ENCODE peak calls at places on chromosomes 2 and 18, in nine cellular contexts. One of them, this sample, is unnamed.

GRCh38 chr18:56702946-56703345 is 51.8 kb downstream of the WDR7 start:
- DNase-seq in HCT116: peak; percentile 58
- DNase-seq in WTC11: no peak
- DNase-seq in A549: peak; percentile 49
- DNase-seq in K562: peak; percentile 12
- DNase-seq in HepG2: peak; percentile 24
- DNase-seq in SK-N-SH: peak; percentile 54
- DNase-seq in endothelial cell of umbilical vein: peak; percentile 59
- DNase-seq in NB4: peak; percentile 44
- DNase-seq in this sample: no peak

GRCh38 chr2:84459944-84460429 is 907 bp upstream of the SUCLG1 start:
- DNase-seq in HCT116: no peak
- DNase-seq in WTC11: no peak
- DNase-seq in A549: no peak
- DNase-seq in K562: no peak
- DNase-seq in HepG2: no peak
- DNase-seq in SK-N-SH: no peak
- DNase-seq in endothelial cell of umbilical vein: no peak
- DNase-seq in NB4: peak; percentile 50
- DNase-seq in this sample: no peak

GRCh38 chr2:230674930-230675672 is 37.5 kb upstream of the CAB39 start:
- DNase-seq in HCT116: no peak
- DNase-seq in WTC11: no peak
- DNase-seq in A549: no peak
- DNase-seq in K562: no peak
- DNase-seq in HepG2: no peak
- DNase-seq in SK-N-SH: no peak
- DNase-seq in endothelial cell of umbilical vein: no peak
- DNase-seq in NB4: no peak
- DNase-seq in this sample: no peak

GRCh38 chr2:86807462-86808275 is 17.0 kb upstream of the CD8A start:
- DNase-seq in HCT116: peak; percentile 75
- DNase-seq in WTC11: peak; percentile 66
- DNase-seq in A549: peak; percentile 90
- DNase-seq in K562: no peak
- DNase-seq in HepG2: peak; percentile 56
- DNase-seq in SK-N-SH: peak; percentile 92
- DNase-seq in endothelial cell of umbilical vein: peak; percentile 29
- DNase-seq in NB4: peak; percentile 51
- DNase-seq in this sample: no peak

GRCh38 chr2:655626-656025 is 21.6 kb downstream of the TMEM18 start:
- DNase-seq in HCT116: no peak
- DNase-seq in WTC11: no peak
- DNase-seq in A549: no peak
- DNase-seq in K562: no peak
- DNase-seq in HepG2: no peak
- DNase-seq in SK-N-SH: no peak
- DNase-seq in endothelial cell of umbilical vein: no peak
- DNase-seq in NB4: peak; percentile 45
- DNase-seq in this sample: no peak

GRCh38 chr2:233111427-233111826 is 51.3 kb downstream of the INPP5D start:
- DNase-seq in HCT116: no peak
- DNase-seq in WTC11: no peak
- DNase-seq in A549: no peak
- DNase-seq in K562: no peak
- DNase-seq in HepG2: no peak
- DNase-seq in SK-N-SH: no peak
- DNase-seq in endothelial cell of umbilical vein: no peak
- DNase-seq in NB4: no peak
- DNase-seq in this sample: no peak

GRCh38 chr2:128314348-128315121 is 4.1 kb downstream of the HS6ST1 start:
- DNase-seq in HCT116: no peak
- DNase-seq in WTC11: no peak
- DNase-seq in A549: no peak
- DNase-seq in K562: no peak
- DNase-seq in HepG2: no peak
- DNase-seq in SK-N-SH: peak; percentile 10
- DNase-seq in endothelial cell of umbilical vein: no peak
- DNase-seq in NB4: peak; percentile 2
- DNase-seq in this sample: no peak

GRCh38 chr2:209331291-209331844 is 92.5 kb upstream of the MAP2 start:
- DNase-seq in HCT116: peak; percentile 62
- DNase-seq in WTC11: no peak
- DNase-seq in A549: peak; percentile 66
- DNase-seq in K562: no peak
- DNase-seq in HepG2: peak; percentile 49
- DNase-seq in SK-N-SH: peak; percentile 31
- DNase-seq in endothelial cell of umbilical vein: peak; percentile 43
- DNase-seq in NB4: peak; percentile 60
- DNase-seq in this sample: no peak

GRCh38 chr2:119808516-119809147 is 48.9 kb downstream of the PTPN4 start:
- DNase-seq in HCT116: no peak
- DNase-seq in WTC11: no peak
- DNase-seq in A549: no peak
- DNase-seq in K562: no peak
- DNase-seq in HepG2: no peak
- DNase-seq in SK-N-SH: no peak
- DNase-seq in endothelial cell of umbilical vein: peak; percentile 49
- DNase-seq in NB4: no peak
- DNase-seq in this sample: no peak

GRCh38 chr2:120919216-120919615 is 183.5 kb downstream of the GLI2 start:
- DNase-seq in HCT116: no peak
- DNase-seq in WTC11: no peak
- DNase-seq in A549: no peak
- DNase-seq in K562: no peak
- DNase-seq in HepG2: no peak
- DNase-seq in SK-N-SH: no peak
- DNase-seq in endothelial cell of umbilical vein: no peak
- DNase-seq in NB4: no peak
- DNase-seq in this sample: no peak

GRCh38 chr2:24831736-24832421 is 38.7 kb downstream of the CENPO start:
- DNase-seq in HCT116: no peak
- DNase-seq in WTC11: no peak
- DNase-seq in A549: no peak
- DNase-seq in K562: no peak
- DNase-seq in HepG2: no peak
- DNase-seq in SK-N-SH: peak; percentile 50
- DNase-seq in endothelial cell of umbilical vein: no peak
- DNase-seq in NB4: no peak
- DNase-seq in this sample: no peak

GRCh38 chr18:40524881-40525280 is 1430.2 kb upstream of the PIK3C3 start:
- DNase-seq in HCT116: no peak
- DNase-seq in WTC11: no peak
- DNase-seq in A549: no peak
- DNase-seq in K562: no peak
- DNase-seq in HepG2: no peak
- DNase-seq in SK-N-SH: no peak
- DNase-seq in endothelial cell of umbilical vein: no peak
- DNase-seq in NB4: no peak
- DNase-seq in this sample: no peak
- TF ChIP-seq MAX in HCT116: no peak
- TF ChIP-seq MAX in WTC11: no peak
- TF ChIP-seq MAX in A549: no peak
- TF ChIP-seq MAX in K562: no peak
- TF ChIP-seq MAX in HepG2: no peak
- TF ChIP-seq MAX in SK-N-SH: no peak
- TF ChIP-seq MAX in endothelial cell of umbilical vein: no peak
- TF ChIP-seq MAX in NB4: no peak
- TF ChIP-seq MAX in this sample: no peak

GRCh38 chr18:26711806-26712205 is 153.7 kb downstream of the AQP4 start:
- DNase-seq in HCT116: no peak
- DNase-seq in WTC11: no peak
- DNase-seq in A549: no peak
- DNase-seq in K562: no peak
- DNase-seq in HepG2: no peak
- DNase-seq in SK-N-SH: no peak
- DNase-seq in endothelial cell of umbilical vein: no peak
- DNase-seq in NB4: peak; percentile 58
- DNase-seq in this sample: no peak

GRCh38 chr18:26710460-26711096 is 154.9 kb downstream of the AQP4 start:
- DNase-seq in HCT116: no peak
- DNase-seq in WTC11: no peak
- DNase-seq in A549: no peak
- DNase-seq in K562: no peak
- DNase-seq in HepG2: no peak
- DNase-seq in SK-N-SH: no peak
- DNase-seq in endothelial cell of umbilical vein: no peak
- DNase-seq in NB4: peak; percentile 98
- DNase-seq in this sample: no peak

GRCh38 chr18:26709897-26710296 is 155.6 kb downstream of the AQP4 start:
- DNase-seq in HCT116: no peak
- DNase-seq in WTC11: no peak
- DNase-seq in A549: no peak
- DNase-seq in K562: no peak
- DNase-seq in HepG2: no peak
- DNase-seq in SK-N-SH: no peak
- DNase-seq in endothelial cell of umbilical vein: no peak
- DNase-seq in NB4: no peak
- DNase-seq in this sample: no peak

GRCh38 chr18:26717123-26717522 is 148.4 kb downstream of the AQP4 start:
- DNase-seq in HCT116: no peak
- DNase-seq in WTC11: peak; percentile 31
- DNase-seq in A549: no peak
- DNase-seq in K562: no peak
- DNase-seq in HepG2: no peak
- DNase-seq in SK-N-SH: no peak
- DNase-seq in endothelial cell of umbilical vein: no peak
- DNase-seq in NB4: peak; percentile 43
- DNase-seq in this sample: no peak

DNA sequence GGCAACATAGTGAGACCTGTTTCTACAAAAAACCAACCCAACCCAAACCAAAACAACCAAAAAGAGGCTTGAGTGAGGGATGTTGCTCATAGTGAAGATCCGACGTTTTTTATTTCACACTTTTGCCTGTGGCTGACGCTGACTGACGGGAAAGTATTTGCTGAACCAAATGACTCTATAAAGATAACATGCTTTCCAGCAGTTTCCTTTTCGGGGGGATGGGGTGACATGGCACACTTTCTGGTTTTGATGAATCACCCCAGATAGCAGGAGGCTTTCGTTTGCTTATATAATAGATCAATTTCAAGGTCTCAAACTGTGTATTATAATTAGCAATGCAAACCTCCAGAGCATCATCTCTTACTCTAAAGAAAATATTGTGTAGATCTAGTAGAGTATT is 150.8 kb downstream of the AQP4 start:
- DNase-seq in HCT116: no peak
- DNase-seq in WTC11: no peak
- DNase-seq in A549: no peak
- DNase-seq in K562: no peak
- DNase-seq in HepG2: no peak
- DNase-seq in SK-N-SH: no peak
- DNase-seq in endothelial cell of umbilical vein: no peak
- DNase-seq in NB4: peak; percentile 45
- DNase-seq in this sample: no peak
- TF ChIP-seq MAX in HCT116: no peak
- TF ChIP-seq MAX in WTC11: no peak
- TF ChIP-seq MAX in A549: no peak
- TF ChIP-seq MAX in K562: no peak
- TF ChIP-seq MAX in HepG2: no peak
- TF ChIP-seq MAX in SK-N-SH: no peak
- TF ChIP-seq MAX in endothelial cell of umbilical vein: no peak
- TF ChIP-seq MAX in NB4: no peak
- TF ChIP-seq MAX in this sample: no peak

GRCh38 chr2:237968048-237968862 is 1.4 kb downstream of the UBE2F start:
- DNase-seq in HCT116: no peak
- DNase-seq in WTC11: no peak
- DNase-seq in A549: peak; percentile 31
- DNase-seq in K562: no peak
- DNase-seq in HepG2: peak; percentile 35
- DNase-seq in SK-N-SH: peak; percentile 59
- DNase-seq in endothelial cell of umbilical vein: peak; percentile 17
- DNase-seq in NB4: peak; percentile 93
- DNase-seq in this sample: no peak

GRCh38 chr2:237966565-237967462 is at the start of gene UBE2F:
- DNase-seq in HCT116: peak; percentile 89
- DNase-seq in WTC11: peak; percentile 99
- DNase-seq in A549: peak; percentile 96
- DNase-seq in K562: peak; percentile 81
- DNase-seq in HepG2: peak; percentile 95
- DNase-seq in SK-N-SH: peak; percentile 99
- DNase-seq in endothelial cell of umbilical vein: peak; percentile 96
- DNase-seq in NB4: peak; percentile 98
- DNase-seq in this sample: peak; percentile 81

GRCh38 chr2:237966250-237966564 is 607 bp upstream of the UBE2F start:
- DNase-seq in HCT116: no peak
- DNase-seq in WTC11: no peak
- DNase-seq in A549: no peak
- DNase-seq in K562: no peak
- DNase-seq in HepG2: no peak
- DNase-seq in SK-N-SH: no peak
- DNase-seq in endothelial cell of umbilical vein: no peak
- DNase-seq in NB4: no peak
- DNase-seq in this sample: no peak

GRCh38 chr2:237964578-237965404 is 2.0 kb upstream of the UBE2F start:
- DNase-seq in HCT116: no peak
- DNase-seq in WTC11: no peak
- DNase-seq in A549: no peak
- DNase-seq in K562: peak; percentile 84
- DNase-seq in HepG2: no peak
- DNase-seq in SK-N-SH: no peak
- DNase-seq in endothelial cell of umbilical vein: no peak
- DNase-seq in NB4: no peak
- DNase-seq in this sample: no peak

DNA sequence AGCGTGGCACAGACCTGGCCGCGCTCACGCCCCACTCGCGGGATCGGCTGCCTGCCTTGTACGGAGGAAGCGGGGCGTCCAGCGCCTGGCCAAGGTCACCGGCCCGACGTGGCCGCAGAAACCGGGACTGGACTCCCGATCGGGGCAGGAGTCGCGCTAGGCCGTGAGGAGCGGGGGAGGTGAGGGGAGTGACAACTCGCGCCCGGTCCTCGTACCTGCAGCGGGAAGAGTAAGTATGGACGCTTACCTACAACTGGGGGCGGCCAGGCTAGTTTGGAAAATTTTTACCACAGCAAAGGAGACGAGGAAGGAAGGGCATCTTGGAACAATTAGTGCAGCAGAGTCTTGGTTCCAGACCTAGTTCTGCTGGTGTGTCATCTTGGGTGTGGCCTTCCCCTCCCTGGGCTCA is 653 bp downstream of the UBE2F start:
- DNase-seq in HCT116: no peak
- DNase-seq in WTC11: peak; percentile 25
- DNase-seq in A549: no peak
- DNase-seq in K562: peak; percentile 29
- DNase-seq in HepG2: no peak
- DNase-seq in SK-N-SH: peak; percentile 72
- DNase-seq in endothelial cell of umbilical vein: peak; percentile 35
- DNase-seq in NB4: peak; percentile 39
- DNase-seq in this sample: no peak
- TF ChIP-seq MAX in HCT116: no peak
- TF ChIP-seq MAX in WTC11: no peak
- TF ChIP-seq MAX in A549: no peak
- TF ChIP-seq MAX in K562: no peak
- TF ChIP-seq MAX in HepG2: no peak
- TF ChIP-seq MAX in SK-N-SH: no peak
- TF ChIP-seq MAX in endothelial cell of umbilical vein: no peak
- TF ChIP-seq MAX in NB4: no peak
- TF ChIP-seq MAX in this sample: no peak

DNA sequence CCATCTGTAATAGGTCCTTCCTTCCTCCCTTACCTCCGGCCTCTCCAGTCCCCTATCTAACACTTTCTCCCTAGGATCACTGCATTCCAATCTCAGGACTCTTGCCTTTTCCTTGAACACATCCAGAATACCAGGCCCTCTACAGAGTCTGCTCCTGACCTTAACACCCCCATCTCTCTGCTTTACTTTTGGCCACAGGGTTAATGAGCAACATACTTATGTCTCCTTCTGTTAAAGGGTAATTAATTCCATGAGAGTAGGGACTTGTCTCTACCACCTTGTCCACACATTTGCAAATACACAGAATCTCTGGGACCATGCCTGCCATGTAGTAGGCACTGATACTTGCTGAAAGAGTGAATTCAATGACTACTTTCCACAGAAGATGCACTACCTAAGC is 94.9 kb downstream of the COBLL1 start:
- DNase-seq in HCT116: no peak
- DNase-seq in WTC11: no peak
- DNase-seq in A549: no peak
- DNase-seq in K562: no peak
- DNase-seq in HepG2: no peak
- DNase-seq in SK-N-SH: no peak
- DNase-seq in endothelial cell of umbilical vein: no peak
- DNase-seq in NB4: no peak
- DNase-seq in this sample: no peak
- TF ChIP-seq MAX in HCT116: no peak
- TF ChIP-seq MAX in WTC11: no peak
- TF ChIP-seq MAX in A549: no peak
- TF ChIP-seq MAX in K562: no peak
- TF ChIP-seq MAX in HepG2: no peak
- TF ChIP-seq MAX in SK-N-SH: no peak
- TF ChIP-seq MAX in endothelial cell of umbilical vein: no peak
- TF ChIP-seq MAX in NB4: no peak
- TF ChIP-seq MAX in this sample: no peak